ENCODE peak calls at places on chromosome 4, in nine cellular contexts. One of them, this sample, is unnamed.

GRCh38 chr4:168199262-168199957 is 107.1 kb downstream of the ANXA10 start:
- DNase-seq in stimulated activated naive CD8-positive, alpha-beta T cell treated with anti-CD3 and anti-CD28 coated beads, Interleukin-15, amount 100 ng/mL, for 72 hours: no peak
- DNase-seq in fibroblast of pulmonary artery: no peak
- DNase-seq in NCI-H146: no peak
- DNase-seq in hepatocyte: no peak
- DNase-seq in H54: no peak
- DNase-seq in D341Med: no peak
- DNase-seq in nephron progenitor cell: no peak
- DNase-seq in AG04450: no peak
- DNase-seq in this sample: no peak

GRCh38 chr4:183830438-183830985 is 74.6 kb upstream of the STOX2 start:
- DNase-seq in stimulated activated naive CD8-positive, alpha-beta T cell treated with anti-CD3 and anti-CD28 coated beads, Interleukin-15, amount 100 ng/mL, for 72 hours: no peak
- DNase-seq in fibroblast of pulmonary artery: no peak
- DNase-seq in NCI-H146: no peak
- DNase-seq in hepatocyte: no peak
- DNase-seq in H54: no peak
- DNase-seq in D341Med: no peak
- DNase-seq in nephron progenitor cell: no peak
- DNase-seq in AG04450: no peak
- DNase-seq in this sample: no peak

GRCh38 chr4:133402616-133403015 is 253.5 kb downstream of the PCDH10 start:
- DNase-seq in stimulated activated naive CD8-positive, alpha-beta T cell treated with anti-CD3 and anti-CD28 coated beads, Interleukin-15, amount 100 ng/mL, for 72 hours: no peak
- DNase-seq in fibroblast of pulmonary artery: peak
- DNase-seq in NCI-H146: no peak
- DNase-seq in hepatocyte: peak
- DNase-seq in H54: peak
- DNase-seq in D341Med: no peak
- DNase-seq in nephron progenitor cell: no peak
- DNase-seq in AG04450: no peak
- DNase-seq in this sample: no peak

GRCh38 chr4:54586343-54586953 is 71.3 kb upstream of the KIT start:
- DNase-seq in stimulated activated naive CD8-positive, alpha-beta T cell treated with anti-CD3 and anti-CD28 coated beads, Interleukin-15, amount 100 ng/mL, for 72 hours: no peak
- DNase-seq in fibroblast of pulmonary artery: peak
- DNase-seq in NCI-H146: peak
- DNase-seq in hepatocyte: peak
- DNase-seq in H54: no peak
- DNase-seq in D341Med: no peak
- DNase-seq in nephron progenitor cell: no peak
- DNase-seq in AG04450: peak
- DNase-seq in this sample: no peak

GRCh38 chr4:4969298-4969697 is 50.0 kb downstream of the CYTL1 start:
- DNase-seq in stimulated activated naive CD8-positive, alpha-beta T cell treated with anti-CD3 and anti-CD28 coated beads, Interleukin-15, amount 100 ng/mL, for 72 hours: no peak
- DNase-seq in fibroblast of pulmonary artery: no peak
- DNase-seq in NCI-H146: no peak
- DNase-seq in hepatocyte: no peak
- DNase-seq in H54: peak
- DNase-seq in D341Med: no peak
- DNase-seq in nephron progenitor cell: no peak
- DNase-seq in AG04450: no peak
- DNase-seq in this sample: no peak

GRCh38 chr4:128707864-128708263 is 101.6 kb upstream of the JADE1 start:
- DNase-seq in stimulated activated naive CD8-positive, alpha-beta T cell treated with anti-CD3 and anti-CD28 coated beads, Interleukin-15, amount 100 ng/mL, for 72 hours: no peak
- DNase-seq in fibroblast of pulmonary artery: peak
- DNase-seq in NCI-H146: no peak
- DNase-seq in hepatocyte: no peak
- DNase-seq in H54: no peak
- DNase-seq in D341Med: no peak
- DNase-seq in nephron progenitor cell: no peak
- DNase-seq in AG04450: no peak
- DNase-seq in this sample: no peak

GRCh38 chr4:106287353-106287969 is 28.5 kb downstream of the TBCK start:
- DNase-seq in stimulated activated naive CD8-positive, alpha-beta T cell treated with anti-CD3 and anti-CD28 coated beads, Interleukin-15, amount 100 ng/mL, for 72 hours: no peak
- DNase-seq in fibroblast of pulmonary artery: peak
- DNase-seq in NCI-H146: no peak
- DNase-seq in hepatocyte: peak
- DNase-seq in H54: peak
- DNase-seq in D341Med: no peak
- DNase-seq in nephron progenitor cell: no peak
- DNase-seq in AG04450: peak
- DNase-seq in this sample: no peak

GRCh38 chr4:150244600-150244999 is 166.4 kb downstream of the DCLK2 start:
- DNase-seq in stimulated activated naive CD8-positive, alpha-beta T cell treated with anti-CD3 and anti-CD28 coated beads, Interleukin-15, amount 100 ng/mL, for 72 hours: no peak
- DNase-seq in fibroblast of pulmonary artery: peak
- DNase-seq in NCI-H146: peak
- DNase-seq in hepatocyte: no peak
- DNase-seq in H54: no peak
- DNase-seq in D341Med: no peak
- DNase-seq in nephron progenitor cell: no peak
- DNase-seq in AG04450: no peak
- DNase-seq in this sample: no peak

GRCh38 chr4:41318839-41319530 is 62.3 kb downstream of the UCHL1 start:
- DNase-seq in stimulated activated naive CD8-positive, alpha-beta T cell treated with anti-CD3 and anti-CD28 coated beads, Interleukin-15, amount 100 ng/mL, for 72 hours: no peak
- DNase-seq in fibroblast of pulmonary artery: no peak
- DNase-seq in NCI-H146: no peak
- DNase-seq in hepatocyte: peak
- DNase-seq in H54: no peak
- DNase-seq in D341Med: no peak
- DNase-seq in nephron progenitor cell: no peak
- DNase-seq in AG04450: no peak
- DNase-seq in this sample: no peak

GRCh38 chr4:7398104-7398423 is 36.7 kb downstream of the PSAPL1 start:
- DNase-seq in stimulated activated naive CD8-positive, alpha-beta T cell treated with anti-CD3 and anti-CD28 coated beads, Interleukin-15, amount 100 ng/mL, for 72 hours: no peak
- DNase-seq in fibroblast of pulmonary artery: peak
- DNase-seq in NCI-H146: no peak
- DNase-seq in hepatocyte: peak
- DNase-seq in H54: no peak
- DNase-seq in D341Med: peak
- DNase-seq in nephron progenitor cell: no peak
- DNase-seq in AG04450: peak
- DNase-seq in this sample: no peak

GRCh38 chr4:26896636-26897035 is 36.0 kb downstream of the STIM2 start:
- DNase-seq in stimulated activated naive CD8-positive, alpha-beta T cell treated with anti-CD3 and anti-CD28 coated beads, Interleukin-15, amount 100 ng/mL, for 72 hours: no peak
- DNase-seq in fibroblast of pulmonary artery: peak
- DNase-seq in NCI-H146: no peak
- DNase-seq in hepatocyte: no peak
- DNase-seq in H54: no peak
- DNase-seq in D341Med: no peak
- DNase-seq in nephron progenitor cell: no peak
- DNase-seq in AG04450: peak
- DNase-seq in this sample: no peak

GRCh38 chr4:163495900-163496299 is 1.4 kb downstream of the TMA16 start:
- DNase-seq in stimulated activated naive CD8-positive, alpha-beta T cell treated with anti-CD3 and anti-CD28 coated beads, Interleukin-15, amount 100 ng/mL, for 72 hours: no peak
- DNase-seq in fibroblast of pulmonary artery: no peak
- DNase-seq in NCI-H146: no peak
- DNase-seq in hepatocyte: no peak
- DNase-seq in H54: no peak
- DNase-seq in D341Med: peak
- DNase-seq in nephron progenitor cell: no peak
- DNase-seq in AG04450: no peak
- DNase-seq in this sample: no peak

GRCh38 chr4:2220016-2220620 is 21.8 kb downstream of the HAUS3 start:
- DNase-seq in stimulated activated naive CD8-positive, alpha-beta T cell treated with anti-CD3 and anti-CD28 coated beads, Interleukin-15, amount 100 ng/mL, for 72 hours: peak
- DNase-seq in fibroblast of pulmonary artery: peak
- DNase-seq in NCI-H146: peak
- DNase-seq in hepatocyte: peak
- DNase-seq in H54: peak
- DNase-seq in D341Med: peak
- DNase-seq in nephron progenitor cell: peak
- DNase-seq in AG04450: peak
- DNase-seq in this sample: peak

GRCh38 chr4:82905205-82905604 is 4.7 kb downstream of the THAP9 start:
- DNase-seq in stimulated activated naive CD8-positive, alpha-beta T cell treated with anti-CD3 and anti-CD28 coated beads, Interleukin-15, amount 100 ng/mL, for 72 hours: peak
- DNase-seq in fibroblast of pulmonary artery: peak
- DNase-seq in NCI-H146: no peak
- DNase-seq in hepatocyte: no peak
- DNase-seq in H54: peak
- DNase-seq in D341Med: no peak
- DNase-seq in nephron progenitor cell: no peak
- DNase-seq in AG04450: no peak
- DNase-seq in this sample: no peak

GRCh38 chr4:99856166-99856565 is 38.1 kb downstream of the LAMTOR3 start:
- DNase-seq in stimulated activated naive CD8-positive, alpha-beta T cell treated with anti-CD3 and anti-CD28 coated beads, Interleukin-15, amount 100 ng/mL, for 72 hours: peak
- DNase-seq in fibroblast of pulmonary artery: peak
- DNase-seq in NCI-H146: no peak
- DNase-seq in hepatocyte: no peak
- DNase-seq in H54: no peak
- DNase-seq in D341Med: no peak
- DNase-seq in nephron progenitor cell: no peak
- DNase-seq in AG04450: no peak
- DNase-seq in this sample: no peak

GRCh38 chr4:76606662-76607265 is 171.7 kb downstream of the SHROOM3 start:
- DNase-seq in stimulated activated naive CD8-positive, alpha-beta T cell treated with anti-CD3 and anti-CD28 coated beads, Interleukin-15, amount 100 ng/mL, for 72 hours: no peak
- DNase-seq in fibroblast of pulmonary artery: no peak
- DNase-seq in NCI-H146: peak
- DNase-seq in hepatocyte: peak
- DNase-seq in H54: no peak
- DNase-seq in D341Med: no peak
- DNase-seq in nephron progenitor cell: no peak
- DNase-seq in AG04450: no peak
- DNase-seq in this sample: no peak

GRCh38 chr4:160969914-160970313 is 1193.9 kb downstream of the FSTL5 start:
- DNase-seq in stimulated activated naive CD8-positive, alpha-beta T cell treated with anti-CD3 and anti-CD28 coated beads, Interleukin-15, amount 100 ng/mL, for 72 hours: no peak
- DNase-seq in fibroblast of pulmonary artery: no peak
- DNase-seq in NCI-H146: no peak
- DNase-seq in hepatocyte: no peak
- DNase-seq in H54: no peak
- DNase-seq in D341Med: no peak
- DNase-seq in nephron progenitor cell: no peak
- DNase-seq in AG04450: no peak
- DNase-seq in this sample: no peak

GRCh38 chr4:140633951-140634350 is 65.2 kb upstream of the UCP1 start:
- DNase-seq in stimulated activated naive CD8-positive, alpha-beta T cell treated with anti-CD3 and anti-CD28 coated beads, Interleukin-15, amount 100 ng/mL, for 72 hours: no peak
- DNase-seq in fibroblast of pulmonary artery: no peak
- DNase-seq in NCI-H146: no peak
- DNase-seq in hepatocyte: no peak
- DNase-seq in H54: no peak
- DNase-seq in D341Med: no peak
- DNase-seq in nephron progenitor cell: no peak
- DNase-seq in AG04450: no peak
- DNase-seq in this sample: no peak

GRCh38 chr4:141849778-141850177 is 213.4 kb downstream of the IL15 start:
- DNase-seq in stimulated activated naive CD8-positive, alpha-beta T cell treated with anti-CD3 and anti-CD28 coated beads, Interleukin-15, amount 100 ng/mL, for 72 hours: no peak
- DNase-seq in fibroblast of pulmonary artery: peak
- DNase-seq in NCI-H146: no peak
- DNase-seq in hepatocyte: no peak
- DNase-seq in H54: no peak
- DNase-seq in D341Med: no peak
- DNase-seq in nephron progenitor cell: no peak
- DNase-seq in AG04450: no peak
- DNase-seq in this sample: no peak

GRCh38 chr4:83489711-83490326 is 4.9 kb upstream of the ABRAXAS1 start:
- DNase-seq in stimulated activated naive CD8-positive, alpha-beta T cell treated with anti-CD3 and anti-CD28 coated beads, Interleukin-15, amount 100 ng/mL, for 72 hours: no peak
- DNase-seq in fibroblast of pulmonary artery: no peak
- DNase-seq in NCI-H146: no peak
- DNase-seq in hepatocyte: no peak
- DNase-seq in H54: no peak
- DNase-seq in D341Med: no peak
- DNase-seq in nephron progenitor cell: no peak
- DNase-seq in AG04450: no peak
- DNase-seq in this sample: no peak

GRCh38 chr4:144615182-144615581 is 30.8 kb upstream of the HHIP start:
- DNase-seq in stimulated activated naive CD8-positive, alpha-beta T cell treated with anti-CD3 and anti-CD28 coated beads, Interleukin-15, amount 100 ng/mL, for 72 hours: no peak
- DNase-seq in fibroblast of pulmonary artery: peak
- DNase-seq in NCI-H146: no peak
- DNase-seq in hepatocyte: no peak
- DNase-seq in H54: no peak
- DNase-seq in D341Med: no peak
- DNase-seq in nephron progenitor cell: no peak
- DNase-seq in AG04450: no peak
- DNase-seq in this sample: no peak

GRCh38 chr4:124937993-124938392 is 225.5 kb upstream of the ANKRD50 start:
- DNase-seq in stimulated activated naive CD8-positive, alpha-beta T cell treated with anti-CD3 and anti-CD28 coated beads, Interleukin-15, amount 100 ng/mL, for 72 hours: no peak
- DNase-seq in fibroblast of pulmonary artery: no peak
- DNase-seq in NCI-H146: no peak
- DNase-seq in hepatocyte: no peak
- DNase-seq in H54: no peak
- DNase-seq in D341Med: no peak
- DNase-seq in nephron progenitor cell: no peak
- DNase-seq in AG04450: no peak
- DNase-seq in this sample: no peak

GRCh38 chr4:54165438-54165837 is 63.7 kb upstream of the PDGFRA start:
- DNase-seq in stimulated activated naive CD8-positive, alpha-beta T cell treated with anti-CD3 and anti-CD28 coated beads, Interleukin-15, amount 100 ng/mL, for 72 hours: no peak
- DNase-seq in fibroblast of pulmonary artery: peak
- DNase-seq in NCI-H146: no peak
- DNase-seq in hepatocyte: no peak
- DNase-seq in H54: peak
- DNase-seq in D341Med: no peak
- DNase-seq in nephron progenitor cell: no peak
- DNase-seq in AG04450: peak
- DNase-seq in this sample: no peak

GRCh38 chr4:8599657-8600056 is 7.1 kb downstream of the CPZ start:
- DNase-seq in stimulated activated naive CD8-positive, alpha-beta T cell treated with anti-CD3 and anti-CD28 coated beads, Interleukin-15, amount 100 ng/mL, for 72 hours: no peak
- DNase-seq in fibroblast of pulmonary artery: peak
- DNase-seq in NCI-H146: no peak
- DNase-seq in hepatocyte: no peak
- DNase-seq in H54: peak
- DNase-seq in D341Med: no peak
- DNase-seq in nephron progenitor cell: no peak
- DNase-seq in AG04450: peak
- DNase-seq in this sample: no peak

GRCh38 chr4:156799121-156799589 is 172.4 kb downstream of the PDGFC start:
- DNase-seq in stimulated activated naive CD8-positive, alpha-beta T cell treated with anti-CD3 and anti-CD28 coated beads, Interleukin-15, amount 100 ng/mL, for 72 hours: no peak
- DNase-seq in fibroblast of pulmonary artery: peak
- DNase-seq in NCI-H146: no peak
- DNase-seq in hepatocyte: no peak
- DNase-seq in H54: no peak
- DNase-seq in D341Med: no peak
- DNase-seq in nephron progenitor cell: no peak
- DNase-seq in AG04450: no peak
- DNase-seq in this sample: no peak

GRCh38 chr4:184348311-184349233 is 125.8 kb downstream of the IRF2 start:
- DNase-seq in stimulated activated naive CD8-positive, alpha-beta T cell treated with anti-CD3 and anti-CD28 coated beads, Interleukin-15, amount 100 ng/mL, for 72 hours: no peak
- DNase-seq in fibroblast of pulmonary artery: peak
- DNase-seq in NCI-H146: no peak
- DNase-seq in hepatocyte: peak
- DNase-seq in H54: no peak
- DNase-seq in D341Med: no peak
- DNase-seq in nephron progenitor cell: no peak
- DNase-seq in AG04450: peak
- DNase-seq in this sample: no peak

GRCh38 chr4:183758735-183759447 is 99.8 kb downstream of the TRAPPC11 start:
- DNase-seq in stimulated activated naive CD8-positive, alpha-beta T cell treated with anti-CD3 and anti-CD28 coated beads, Interleukin-15, amount 100 ng/mL, for 72 hours: no peak
- DNase-seq in fibroblast of pulmonary artery: no peak
- DNase-seq in NCI-H146: no peak
- DNase-seq in hepatocyte: no peak
- DNase-seq in H54: no peak
- DNase-seq in D341Med: no peak
- DNase-seq in nephron progenitor cell: no peak
- DNase-seq in AG04450: no peak
- DNase-seq in this sample: no peak

GRCh38 chr4:129230836-129231235 is 134.9 kb downstream of the C4orf33 start:
- DNase-seq in stimulated activated naive CD8-positive, alpha-beta T cell treated with anti-CD3 and anti-CD28 coated beads, Interleukin-15, amount 100 ng/mL, for 72 hours: no peak
- DNase-seq in fibroblast of pulmonary artery: no peak
- DNase-seq in NCI-H146: no peak
- DNase-seq in hepatocyte: no peak
- DNase-seq in H54: no peak
- DNase-seq in D341Med: no peak
- DNase-seq in nephron progenitor cell: no peak
- DNase-seq in AG04450: no peak
- DNase-seq in this sample: no peak

GRCh38 chr4:89800527-89801103 is 36.3 kb downstream of the SNCA start:
- DNase-seq in stimulated activated naive CD8-positive, alpha-beta T cell treated with anti-CD3 and anti-CD28 coated beads, Interleukin-15, amount 100 ng/mL, for 72 hours: no peak
- DNase-seq in fibroblast of pulmonary artery: peak
- DNase-seq in NCI-H146: no peak
- DNase-seq in hepatocyte: no peak
- DNase-seq in H54: peak
- DNase-seq in D341Med: no peak
- DNase-seq in nephron progenitor cell: no peak
- DNase-seq in AG04450: no peak
- DNase-seq in this sample: no peak

GRCh38 chr4:185700048-185700447 is 111.9 kb downstream of the SORBS2 start:
- DNase-seq in stimulated activated naive CD8-positive, alpha-beta T cell treated with anti-CD3 and anti-CD28 coated beads, Interleukin-15, amount 100 ng/mL, for 72 hours: no peak
- DNase-seq in fibroblast of pulmonary artery: no peak
- DNase-seq in NCI-H146: no peak
- DNase-seq in hepatocyte: no peak
- DNase-seq in H54: no peak
- DNase-seq in D341Med: no peak
- DNase-seq in nephron progenitor cell: no peak
- DNase-seq in AG04450: no peak
- DNase-seq in this sample: no peak

GRCh38 chr4:105291920-105292319 is 145.2 kb downstream of the TET2 start:
- DNase-seq in stimulated activated naive CD8-positive, alpha-beta T cell treated with anti-CD3 and anti-CD28 coated beads, Interleukin-15, amount 100 ng/mL, for 72 hours: no peak
- DNase-seq in fibroblast of pulmonary artery: peak
- DNase-seq in NCI-H146: no peak
- DNase-seq in hepatocyte: peak
- DNase-seq in H54: no peak
- DNase-seq in D341Med: no peak
- DNase-seq in nephron progenitor cell: no peak
- DNase-seq in AG04450: no peak
- DNase-seq in this sample: no peak